ENCODE peak calls at places on chromosome 14, in six cellular contexts. F is mucosa of gallbladder; Z is thyroid gland; Q is NT2/D1; B is BJ; R is activated CD4-positive, alpha-beta T cell treated with anti-CD3 and anti-CD28 coated beads for 36 hours. I is an unnamed sample.

GRCh38 chr14:90654831-90655276 is 161.4 kb downstream of the TTC7B start:
- DNase-seq in R (no peak), B (no peak), Z (peak), Q (no peak), F (no peak), I (no peak)

GRCh38 chr14:68549057-68549421 is 243.8 kb downstream of the ZFP36L1 start:
- DNase-seq in Q (no peak), F (no peak), Z (no peak), B (no peak), R (no peak), I (no peak)

GRCh38 chr14:104130974-104131651 is 7.3 kb upstream of the KIF26A start:
- DNase-seq in R (peak), Q (peak), B (no peak), Z (peak), F (peak), I (peak)

GRCh38 chr14:36901846-36902245 is 240.2 kb downstream of the PAX9 start:
- DNase-seq in R (no peak), Q (no peak), F (no peak), Z (no peak), B (no peak), I (no peak)

GRCh38 chr14:105533811-105534498 is 7.6 kb downstream of the TMEM121 start:
- DNase-seq in F (no peak), R (no peak), B (no peak), Z (no peak), Q (no peak), I (no peak)

GRCh38 chr14:65478596-65478995 is 66.1 kb downstream of the FUT8 start:
- DNase-seq in R (no peak), Z (no peak), F (no peak), B (no peak), Q (no peak), I (no peak)

GRCh38 chr14:103361868-103362267 is 23.3 kb upstream of the MARK3 start:
- DNase-seq in Z (no peak), Q (no peak), B (peak), F (no peak), R (peak), I (peak)

GRCh38 chr14:34175574-34175973 is 224.7 kb upstream of the EGLN3 start:
- DNase-seq in F (no peak), R (no peak), Q (no peak), Z (no peak), B (no peak), I (no peak)

GRCh38 chr14:33985242-33985641 is 34.4 kb upstream of the EGLN3 start:
- DNase-seq in B (no peak), Q (no peak), R (no peak), F (no peak), Z (no peak), I (peak)

GRCh38 chr14:59428581-59429012 is 36.6 kb downstream of the GPR135 start:
- DNase-seq in F (no peak), R (no peak), B (no peak), Q (no peak), Z (no peak), I (peak)

GRCh38 chr14:32469388-32470160 is 140.5 kb downstream of the AKAP6 start:
- DNase-seq in R (no peak), F (no peak), Z (no peak), B (peak), Q (no peak), I (peak)

I was measured in NB4.